ENCODE peak calls at places on chromosomes 1 and 21, in six cellular contexts. N is tibial artery, R is Calu3, M is neural crest cell, T is GM23338, Q is cardiac fibroblast. W is an unnamed sample.

GRCh38 chr1:31626451-31627202 is 9.1 kb downstream of the HCRTR1 start:
- DNase-seq in N (peak), R (no peak), M (peak), T (peak), Q (peak), W (peak)

GRCh38 chr1:92980732-92981647 is 19.7 kb upstream of the DIPK1A start:
- DNase-seq in N (no peak), R (no peak), M (no peak), T (no peak), Q (no peak), W (no peak)

GRCh38 chr1:20578721-20579380 is 10.0 kb upstream of the CDA start:
- DNase-seq in N (no peak), R (no peak), M (no peak), T (no peak), Q (no peak), W (no peak)

GRCh38 chr1:87044840-87045239 is 130.4 kb downstream of the HS2ST1 start:
- DNase-seq in N (no peak), R (no peak), M (no peak), T (no peak), Q (no peak), W (no peak)

GRCh38 chr1:244863491-244864252 is 671 bp downstream of the HNRNPU start:
- DNase-seq in N (peak), R (no peak), M (no peak), T (no peak), Q (no peak), W (no peak)

GRCh38 chr1:235073331-235073967 is 55.2 kb downstream of the TOMM20 start:
- DNase-seq in N (no peak), R (peak), M (no peak), T (no peak), Q (peak), W (no peak)

GRCh38 chr1:61504840-61505239 is 220.1 kb downstream of the TM2D1 start:
- DNase-seq in N (no peak), R (no peak), M (no peak), T (no peak), Q (peak), W (no peak)

GRCh38 chr1:191504999-191505398 is 653.3 kb upstream of the RGS18 start:
- DNase-seq in N (no peak), R (no peak), M (no peak), T (no peak), Q (no peak), W (no peak)

GRCh38 chr1:180594723-180595122 is 36.0 kb downstream of the OVAAL start:
- DNase-seq in N (no peak), R (no peak), M (no peak), T (no peak), Q (no peak), W (no peak)

GRCh38 chr1:212073490-212073889 is 37.9 kb downstream of the DTL start:
- DNase-seq in N (no peak), R (no peak), M (no peak), T (no peak), Q (peak), W (no peak)

GRCh38 chr1:212067790-212068189 is 32.2 kb downstream of the DTL start:
- DNase-seq in N (no peak), R (no peak), M (no peak), T (no peak), Q (no peak), W (no peak)

GRCh38 chr1:212074313-212074712 is 38.8 kb downstream of the DTL start:
- DNase-seq in N (no peak), R (no peak), M (no peak), T (no peak), Q (no peak), W (no peak)

GRCh38 chr1:212072047-212072446 is 36.5 kb downstream of the DTL start:
- DNase-seq in N (no peak), R (no peak), M (no peak), T (no peak), Q (no peak), W (no peak)

GRCh38 chr1:212070720-212071302 is 35.3 kb downstream of the DTL start:
- DNase-seq in N (no peak), R (no peak), M (no peak), T (peak), Q (peak), W (peak)
- TF ChIP-seq CTCF in N (peak), R (peak), M (peak), T (peak), Q (peak), W (peak)

GRCh38 chr1:164914208-164914607 is 355.2 kb downstream of the PBX1 start:
- DNase-seq in N (no peak), R (no peak), M (no peak), T (no peak), Q (peak), W (peak)
- TF ChIP-seq CTCF in N (peak), R (no peak), M (no peak), T (peak), Q (no peak), W (peak)

GRCh38 chr1:1059494-1060280 is 14.4 kb downstream of the RNF223 start:
- DNase-seq in N (peak), R (peak), M (peak), T (peak), Q (peak), W (no peak)
- TF ChIP-seq CTCF in N (no peak), R (no peak), M (no peak), T (no peak), Q (no peak), W (no peak)

DNA sequence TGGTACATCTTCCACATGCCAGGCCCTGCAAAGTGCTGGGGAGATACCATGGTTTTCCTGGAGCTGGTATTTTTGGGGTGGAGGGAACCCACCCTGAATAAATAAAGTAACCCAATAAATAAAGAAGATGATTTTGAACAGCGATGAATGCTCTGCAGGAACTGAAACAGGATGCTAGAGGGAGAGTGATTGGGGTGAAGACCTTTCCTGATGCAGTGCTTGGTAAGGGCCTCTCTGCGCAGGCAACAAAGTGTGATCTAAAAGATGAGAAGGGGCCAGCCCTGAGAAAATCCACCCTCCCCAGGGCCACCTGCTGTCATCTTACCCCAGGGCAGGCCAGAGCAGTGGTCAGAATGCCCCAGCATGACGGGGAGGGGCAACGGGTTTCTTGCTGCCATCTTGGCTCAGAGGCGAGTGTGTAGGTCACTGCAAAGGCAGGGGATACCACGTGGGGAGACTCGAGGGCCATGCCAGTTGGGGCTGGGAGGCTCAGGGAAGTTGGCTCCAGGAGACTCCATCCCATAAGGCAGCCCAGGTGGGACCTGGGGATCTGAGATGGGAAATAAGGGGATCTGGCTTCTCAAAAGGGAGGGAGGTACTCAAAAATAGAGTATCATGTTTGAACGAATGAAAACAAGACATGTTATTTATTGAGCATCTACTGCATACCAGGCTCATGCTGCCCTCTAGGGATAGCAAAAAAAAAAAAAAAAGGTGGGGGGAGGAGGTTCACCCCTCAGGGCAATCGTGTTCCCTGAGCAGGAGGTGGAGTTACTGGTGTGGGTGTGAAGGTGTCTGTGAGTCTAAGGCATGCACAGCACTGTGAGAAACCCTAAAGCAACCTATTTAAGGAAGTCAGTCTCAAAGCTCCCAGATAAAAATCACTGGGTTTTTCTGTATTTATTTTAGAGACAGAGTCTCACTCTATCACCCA is 2.8 kb downstream of the SRARP start:
- DNase-seq in N (no peak), R (no peak), M (no peak), T (no peak), Q (peak), W (no peak)
- TF ChIP-seq CTCF in N (no peak), R (no peak), M (no peak), T (no peak), Q (peak), W (peak)

GRCh38 chr1:116817582-116818064 is 63.4 kb downstream of the CD2 start:
- DNase-seq in N (no peak), R (peak), M (peak), T (peak), Q (no peak), W (no peak)
- TF ChIP-seq CTCF in N (no peak), R (peak), M (peak), T (peak), Q (peak), W (peak)

GRCh38 chr21:33584455-33584854 is 4.0 kb downstream of the DONSON start:
- DNase-seq in N (no peak), R (no peak), M (no peak), T (no peak), Q (no peak), W (no peak)

GRCh38 chr21:33586927-33587326 is 1.6 kb downstream of the DONSON start:
- DNase-seq in N (no peak), R (no peak), M (no peak), T (no peak), Q (no peak), W (no peak)

GRCh38 chr21:33587792-33588484 is 546 bp downstream of the DONSON start:
- DNase-seq in N (peak), R (peak), M (no peak), T (peak), Q (peak), W (no peak)

GRCh38 chr21:33588485-33589335 is at the start of gene DONSON:
- DNase-seq in N (peak), R (peak), M (peak), T (peak), Q (peak), W (peak)
- TF ChIP-seq CTCF in N (no peak), R (no peak), M (peak), T (no peak), Q (no peak), W (no peak)

DNA sequence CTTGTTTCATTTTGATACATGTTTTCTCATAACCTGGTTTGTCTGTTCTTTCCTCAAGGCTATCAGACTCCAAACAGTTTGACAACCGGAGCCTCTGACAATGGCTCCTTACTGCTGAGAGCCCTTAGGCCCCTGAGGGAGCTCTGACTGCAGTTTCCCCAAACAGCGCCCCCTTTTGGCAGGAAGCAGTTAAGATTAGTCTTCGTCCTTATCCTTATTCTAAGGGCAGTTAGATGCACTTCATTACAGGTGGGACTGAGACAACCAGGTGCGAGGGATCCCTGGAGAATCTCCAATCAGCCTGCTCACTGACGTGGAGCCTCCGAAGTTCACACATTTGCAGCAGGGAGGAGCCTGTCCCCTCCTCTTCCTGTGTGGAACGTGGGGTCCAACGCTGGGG is 393.1 kb downstream of the BRINP3 start:
- DNase-seq in N (no peak), R (no peak), M (peak), T (peak), Q (no peak), W (no peak)
- TF ChIP-seq CTCF in N (no peak), R (peak), M (peak), T (peak), Q (no peak), W (no peak)

DNA sequence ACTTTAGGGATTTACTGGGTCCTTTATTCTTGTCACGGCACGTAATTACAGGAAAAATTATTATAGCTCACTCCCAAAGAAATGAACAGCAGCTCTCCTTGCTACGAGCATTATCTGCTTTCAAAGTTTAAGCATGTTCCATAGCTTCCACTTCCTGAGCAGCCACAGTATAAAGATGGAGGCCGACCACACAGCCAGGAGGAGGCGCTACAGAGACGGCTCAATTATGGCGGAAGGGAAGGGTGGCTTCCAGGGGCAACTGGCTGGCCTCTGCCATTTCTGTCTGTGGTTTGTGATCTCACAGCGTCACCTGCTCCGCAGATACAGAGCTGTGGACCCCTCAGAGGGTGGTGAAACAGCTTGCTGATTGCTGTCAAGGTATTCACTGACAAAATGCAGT is 212.3 kb upstream of the GREM2 start:
- DNase-seq in N (no peak), R (no peak), M (no peak), T (peak), Q (no peak), W (no peak)
- TF ChIP-seq CTCF in N (no peak), R (no peak), M (no peak), T (peak), Q (no peak), W (no peak)

DNA sequence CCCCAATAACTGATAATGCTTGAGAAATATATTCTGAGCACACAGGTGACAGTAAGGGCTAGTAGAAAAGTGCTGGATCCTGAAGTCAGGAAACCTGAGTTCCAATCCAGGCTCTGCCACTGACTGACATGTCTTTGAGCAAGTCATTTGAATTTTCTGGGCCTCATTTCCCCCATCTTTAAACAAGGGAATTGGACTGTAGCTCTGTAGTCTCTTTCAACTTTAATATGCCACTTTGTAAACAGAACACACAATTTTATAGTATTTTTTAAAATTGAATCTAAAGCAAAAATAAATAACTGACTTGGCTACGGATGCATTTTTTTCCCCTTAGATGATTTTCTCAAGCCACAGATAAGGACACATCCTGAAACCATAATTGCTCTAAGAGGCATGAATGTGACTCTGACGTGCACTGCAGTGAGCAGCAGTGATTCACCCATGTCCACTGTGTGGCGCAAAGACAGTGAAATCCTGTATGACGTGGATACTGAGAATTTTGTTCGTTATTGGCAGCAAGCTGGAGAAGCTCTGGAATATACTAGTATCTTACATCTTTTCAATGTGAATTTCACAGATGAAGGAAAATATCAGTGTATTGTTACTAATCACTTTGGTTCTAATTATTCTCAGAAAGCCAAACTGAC is 37.0 kb downstream of the LRIG2 start:
- DNase-seq in N (peak), R (no peak), M (no peak), T (no peak), Q (peak), W (peak)
- TF ChIP-seq CTCF in N (no peak), R (no peak), M (no peak), T (no peak), Q (peak), W (peak)